ENCODE peak calls at places on chromosomes 16 and 17, in seven cellular contexts. I is DMS153, K is NCI-H1417, E is NB4, U is anterior cingulate cortex, X is nucleus accumbens, Z is RPMI7951. T is an unnamed sample.

GRCh38 chr17:18093616-18094408 is 6.1 kb downstream of the DRG2 start:
- DNase-seq in I (no peak), K (no peak), E (peak), U (no peak), X (peak), Z (peak), T (peak)

GRCh38 chr16:24721830-24722238 is 7.6 kb upstream of the TNRC6A start:
- DNase-seq in I (no peak), K (no peak), E (peak), U (no peak), X (no peak), Z (peak), T (peak)

GRCh38 chr16:80489173-80489572 is 51.6 kb upstream of the DYNLRB2 start:
- DNase-seq in I (no peak), K (no peak), E (no peak), U (no peak), X (no peak), Z (no peak), T (no peak)

GRCh38 chr17:40433551-40434384 is 9.5 kb upstream of the IGFBP4 start:
- DNase-seq in I (no peak), K (no peak), E (peak), U (no peak), X (no peak), Z (no peak), T (no peak)

GRCh38 chr17:77442976-77443742 is 302.4 kb downstream of the SEC14L1 start:
- DNase-seq in I (no peak), K (no peak), E (peak), U (no peak), X (no peak), Z (no peak), T (no peak)

GRCh38 chr17:300881-301280 is 51.7 kb downstream of the RPH3AL start:
- DNase-seq in I (no peak), K (no peak), E (no peak), U (no peak), X (no peak), Z (no peak), T (no peak)

GRCh38 chr17:1124896-1125774 is 54.6 kb downstream of the ABR start:
- DNase-seq in I (no peak), K (no peak), E (no peak), U (no peak), X (no peak), Z (no peak), T (no peak)

GRCh38 chr17:80815151-80815561 is 176.5 kb upstream of the CHMP6 start:
- DNase-seq in I (no peak), K (no peak), E (no peak), U (no peak), X (no peak), Z (no peak), T (no peak)

GRCh38 chr16:48850097-48850496 is 240.1 kb upstream of the N4BP1 start:
- DNase-seq in I (no peak), K (no peak), E (no peak), U (no peak), X (no peak), Z (no peak), T (no peak)

GRCh38 chr16:10708969-10709368 is 14.2 kb upstream of the TEKT5 start:
- DNase-seq in I (no peak), K (no peak), E (no peak), U (no peak), X (no peak), Z (no peak), T (no peak)

GRCh38 chr16:72222503-72222902 is 50.5 kb upstream of the PMFBP1 start:
- DNase-seq in I (no peak), K (no peak), E (no peak), U (no peak), X (no peak), Z (no peak), T (no peak)

GRCh38 chr17:28937044-28937729 is 14.1 kb downstream of the PHF12 start:
- DNase-seq in I (no peak), K (no peak), E (peak), U (no peak), X (peak), Z (no peak), T (no peak)

GRCh38 chr17:39194089-39194984 is 3.1 kb downstream of the CACNB1 start:
- DNase-seq in I (no peak), K (no peak), E (peak), U (peak), X (peak), Z (no peak), T (no peak)

GRCh38 chr17:8488931-8489330 is 53.2 kb downstream of the NDEL1 start:
- DNase-seq in I (no peak), K (no peak), E (peak), U (no peak), X (peak), Z (peak), T (no peak)

GRCh38 chr17:68327823-68328557 is 36.7 kb downstream of the ARSG start:
- DNase-seq in I (no peak), K (no peak), E (peak), U (no peak), X (no peak), Z (no peak), T (no peak)

GRCh38 chr16:55622930-55623561 is 32.7 kb upstream of the SLC6A2 start:
- DNase-seq in I (peak), K (peak), E (peak), U (no peak), X (no peak), Z (peak), T (no peak)

GRCh38 chr16:14436410-14436955 is 193.6 kb downstream of the PARN start:
- DNase-seq in I (no peak), K (no peak), E (no peak), U (no peak), X (peak), Z (peak), T (no peak)

GRCh38 chr17:10698116-10698818 is 873 bp downstream of the ADPRM start:
- DNase-seq in I (no peak), K (peak), E (peak), U (no peak), X (no peak), Z (peak), T (no peak)

GRCh38 chr16:57341441-57342303 is 16.9 kb upstream of the CCL22 start:
- DNase-seq in I (no peak), K (no peak), E (no peak), U (no peak), X (no peak), Z (peak), T (peak)

GRCh38 chr17:152860-153420 is 15.6 kb downstream of the SCGB1C2 start:
- DNase-seq in I (no peak), K (no peak), E (no peak), U (no peak), X (no peak), Z (no peak), T (no peak)

GRCh38 chr17:44932096-44932495 is 15.5 kb downstream of the KIF18B start:
- DNase-seq in I (no peak), K (no peak), E (no peak), U (no peak), X (no peak), Z (no peak), T (no peak)

GRCh38 chr16:48609453-48610023 is 442 bp downstream of the N4BP1 start:
- DNase-seq in I (no peak), K (peak), E (peak), U (no peak), X (peak), Z (no peak), T (no peak)

T was measured in keratinocyte.